ENCODE peak calls at places on chromosomes 1 and 21, in four cellular contexts. K is right atrium auricular region, L is nephron progenitor cell, Q is GM10248. S is an unnamed sample.

GRCh38 chr1:186681806-186682205 is 1.6 kb upstream of the PTGS2 start:
- DNase-seq in Q (no peak), K (no peak), L (no peak), S (no peak)

GRCh38 chr1:180167721-180168467 is 13.2 kb downstream of the QSOX1 start:
- DNase-seq in L (no peak), K (no peak), Q (no peak), S (no peak)

GRCh38 chr1:44819257-44819593 is 10.9 kb downstream of the BTBD19 start:
- DNase-seq in Q (no peak), L (no peak), K (no peak), S (no peak)

GRCh38 chr1:232627645-232628334 is 2.1 kb downstream of the SIPA1L2 start:
- DNase-seq in Q (no peak), L (no peak), K (no peak), S (no peak)

GRCh38 chr1:154666051-154666793 is 58.2 kb upstream of the ADAR start:
- DNase-seq in L (no peak), K (no peak), Q (no peak), S (no peak)

GRCh38 chr1:239308701-239309333 is 77.6 kb upstream of the CHRM3 start:
- DNase-seq in K (no peak), L (peak; percentile 60), Q (no peak), S (no peak)

GRCh38 chr1:221839321-221839720 is 97.4 kb upstream of the DUSP10 start:
- DNase-seq in K (no peak), L (no peak), Q (peak; percentile 29), S (no peak)

GRCh38 chr1:110440877-110441276 is 10.1 kb upstream of the PROK1 start:
- DNase-seq in Q (no peak), L (no peak), K (peak; percentile 78), S (peak; percentile 23)

GRCh38 chr1:53568540-53568939 is 109.3 kb downstream of the DMRTB1 start:
- DNase-seq in L (no peak), Q (no peak), K (no peak), S (no peak)

GRCh38 chr1:17201201-17202021 is 3.5 kb upstream of the PADI1 start:
- DNase-seq in Q (no peak), L (peak; percentile 18), K (no peak), S (no peak)

GRCh38 chr21:43824250-43824882 is 35.0 kb downstream of the RRP1 start:
- DNase-seq in K (no peak), Q (no peak), L (no peak), S (peak; percentile 61)

GRCh38 chr1:172906778-172907592 is 143.8 kb downstream of the TNFSF18 start:
- DNase-seq in K (no peak), Q (no peak), L (no peak), S (peak; percentile 94)

GRCh38 chr1:2351723-2352122 is 39.6 kb downstream of the MORN1 start:
- DNase-seq in L (no peak), K (no peak), Q (no peak), S (no peak)

GRCh38 chr1:212791261-212791675 is 309 bp downstream of the NSL1 start:
- DNase-seq in Q (no peak), L (no peak), K (no peak), S (peak; percentile 84)

GRCh38 chr1:212030936-212031528 is 4.3 kb downstream of the INTS7 start:
- DNase-seq in Q (no peak), K (no peak), L (no peak), S (peak; percentile 83)

GRCh38 chr21:41024341-41025056 is 143.5 kb upstream of the BACE2 start:
- DNase-seq in K (no peak), L (peak; percentile 30), Q (no peak), S (no peak)

GRCh38 chr1:23101101-23101827 is 67.4 kb downstream of the LUZP1 start:
- DNase-seq in Q (no peak), K (no peak), L (no peak), S (peak; percentile 29)

GRCh38 chr1:54803761-54804470 is 2.8 kb upstream of the TTC22 start:
- DNase-seq in L (no peak), Q (no peak), K (peak; percentile 66), S (peak; percentile 33)

GRCh38 chr1:195158091-195158490 is 1450.1 kb downstream of the KCNT2 start:
- DNase-seq in K (no peak), L (no peak), Q (no peak), S (no peak)

GRCh38 chr1:8347635-8348034 is 29.7 kb downstream of the SLC45A1 start:
- DNase-seq in K (no peak), L (no peak), Q (no peak), S (no peak)

GRCh38 chr1:164561007-164561406 is 2.0 kb downstream of the PBX1 start:
- DNase-seq in L (no peak), Q (no peak), K (no peak), S (no peak)

GRCh38 chr1:112618114-112618720 is 724 bp downstream of the ST7L start:
- DNase-seq in L (no peak), K (no peak), Q (peak; percentile 34), S (no peak)

GRCh38 chr1:117032661-117033060 is 27.5 kb upstream of the TTF2 start:
- DNase-seq in K (no peak), L (no peak), Q (no peak), S (no peak)

GRCh38 chr1:53046930-53047329 is 15.1 kb upstream of the PODN start:
- DNase-seq in K (no peak), Q (no peak), L (no peak), S (peak; percentile 51)

GRCh38 chr1:168362991-168363390 is 82.3 kb downstream of the TBX19 start:
- DNase-seq in Q (no peak), L (no peak), K (no peak), S (no peak)

GRCh38 chr1:214402583-214403216 is 121.7 kb downstream of the SMYD2 start:
- DNase-seq in K (no peak), L (no peak), Q (no peak), S (no peak)

GRCh38 chr1:197911857-197912696 is 5.1 kb upstream of the LHX9 start:
- DNase-seq in L (peak; percentile 33), Q (no peak), K (no peak), S (no peak)

GRCh38 chr21:17784604-17785402 is 34.4 kb downstream of the C21orf91 start:
- DNase-seq in K (no peak), L (no peak), Q (peak; percentile 37), S (no peak)

GRCh38 chr1:46689326-46689725 is 17.7 kb downstream of the TEX38 start:
- DNase-seq in Q (no peak), L (no peak), K (no peak), S (no peak)

GRCh38 chr21:36479415-36480402 is at the start of gene CLDN14:
- DNase-seq in L (no peak), K (no peak), Q (no peak), S (no peak)

GRCh38 chr1:62269439-62269838 is 49.8 kb downstream of the KANK4 start:
- DNase-seq in Q (no peak), L (no peak), K (no peak), S (no peak)

GRCh38 chr1:62274496-62274895 is 44.7 kb downstream of the KANK4 start:
- DNase-seq in L (no peak), K (no peak), Q (no peak), S (no peak)

GRCh38 chr1:62273953-62274352 is 45.3 kb downstream of the KANK4 start:
- DNase-seq in K (no peak), L (no peak), Q (no peak), S (no peak)

GRCh38 chr1:62271137-62271536 is 48.1 kb downstream of the KANK4 start:
- DNase-seq in K (no peak), Q (no peak), L (no peak), S (no peak)

DNA sequence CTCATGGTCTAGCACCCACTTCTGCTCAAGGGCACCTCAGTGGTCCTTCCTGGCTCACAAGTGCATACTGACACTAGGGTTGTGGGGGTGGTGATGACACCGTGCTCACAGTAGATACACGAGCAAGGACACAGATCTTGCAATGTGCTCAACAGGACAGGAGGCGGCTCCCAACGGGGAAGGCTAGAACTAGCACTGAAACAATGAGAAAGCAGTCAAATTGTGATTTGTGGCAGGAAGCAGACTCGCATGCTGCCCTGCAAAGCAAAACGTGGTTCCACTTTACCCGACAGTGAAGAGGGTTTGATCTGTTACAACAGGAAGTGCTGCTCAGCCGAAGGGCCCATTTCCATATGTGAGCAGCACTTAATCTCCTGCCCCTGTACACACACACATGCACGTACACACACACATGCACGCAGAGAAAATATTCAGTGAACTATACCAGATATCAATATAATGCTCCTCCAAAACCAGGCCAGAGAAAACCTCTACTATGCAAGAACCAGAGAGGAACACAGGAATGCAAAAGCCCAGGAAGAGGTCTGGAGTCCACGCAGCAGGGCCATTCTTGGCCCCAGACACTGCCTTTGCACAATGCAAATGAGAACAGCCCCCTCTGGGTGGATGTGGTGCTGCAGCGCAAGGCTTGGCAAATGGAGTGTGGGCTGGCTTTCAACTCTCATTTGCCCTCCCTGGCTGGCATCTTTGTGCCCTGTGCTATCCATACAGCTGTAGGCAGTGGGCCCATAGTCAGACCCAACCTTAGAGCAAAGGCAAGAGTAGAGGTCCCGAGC is 47.1 kb downstream of the KANK4 start:
- DNase-seq in L (no peak), Q (peak; percentile 46), K (no peak), S (peak; percentile 8)
- TF ChIP-seq CTCF in L (peak; percentile 9), Q (no peak), K (no peak), S (no peak)

DNA sequence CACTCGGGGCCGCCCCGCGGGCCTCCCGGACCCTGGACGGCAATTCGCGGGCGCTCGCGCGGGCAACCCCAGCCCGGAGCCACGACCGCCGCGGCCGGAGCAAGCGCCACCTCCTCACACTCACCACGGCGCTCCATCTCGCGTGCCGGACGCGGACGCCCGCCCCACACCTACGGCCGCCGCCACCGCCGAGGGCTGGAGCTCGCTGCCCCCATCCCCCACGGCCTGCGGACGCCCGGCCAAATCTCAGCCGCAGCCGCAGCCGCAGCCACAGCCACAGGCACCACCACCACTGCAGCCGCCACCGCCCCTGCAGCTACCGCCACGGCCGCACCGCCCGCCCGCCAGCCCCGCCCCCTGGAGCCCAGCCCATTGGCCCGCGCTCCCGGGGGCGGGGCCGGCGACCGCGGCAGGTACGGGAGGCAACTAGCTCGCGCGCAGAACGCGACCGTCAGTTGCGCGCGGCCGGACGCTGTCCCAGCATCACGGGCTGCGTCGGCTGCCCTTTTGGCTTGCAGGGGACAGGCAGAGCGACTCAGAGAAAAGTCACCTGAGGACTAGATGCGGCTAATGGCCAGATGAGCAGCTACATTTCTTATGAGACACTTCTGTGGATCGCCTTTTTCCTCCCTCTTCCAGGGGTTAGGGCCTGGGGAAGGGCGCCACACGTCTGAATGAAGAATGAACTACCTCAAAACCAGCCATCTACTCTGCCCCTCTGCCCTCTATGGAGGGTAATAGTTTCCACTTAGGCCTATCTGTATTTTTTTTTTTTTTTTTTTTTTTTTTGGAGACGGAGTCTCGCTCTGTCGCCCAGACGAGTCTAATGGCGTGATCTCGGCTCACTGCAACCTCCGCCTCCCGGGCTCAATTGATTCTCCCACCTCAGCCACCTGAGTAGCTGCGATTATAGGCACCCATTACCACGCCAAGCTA is at the start of gene ARHGAP29:
- DNase-seq in K (peak; percentile 77), L (peak; percentile 96), Q (peak; percentile 77), S (peak; percentile 58)
- TF ChIP-seq CTCF in K (no peak), L (no peak), Q (no peak), S (no peak)

GRCh38 chr1:85440584-85440983 is 24.4 kb downstream of the DDAH1 start:
- DNase-seq in K (no peak), Q (no peak), L (no peak), S (no peak)
- TF ChIP-seq CTCF in K (no peak), Q (no peak), L (no peak), S (no peak)

GRCh38 chr1:157984469-157984868 is 9.0 kb upstream of the KIRREL1 start:
- DNase-seq in Q (no peak), K (no peak), L (no peak), S (no peak)

GRCh38 chr1:157982111-157982510 is 11.3 kb upstream of the KIRREL1 start:
- DNase-seq in L (no peak), Q (no peak), K (no peak), S (no peak)

GRCh38 chr1:157983787-157984186 is 9.7 kb upstream of the KIRREL1 start:
- DNase-seq in L (no peak), Q (no peak), K (no peak), S (no peak)

GRCh38 chr1:157975216-157975615 is 18.2 kb upstream of the KIRREL1 start:
- DNase-seq in Q (no peak), L (no peak), K (no peak), S (no peak)

GRCh38 chr1:157978547-157979403 is 14.7 kb upstream of the KIRREL1 start:
- DNase-seq in K (no peak), Q (no peak), L (no peak), S (no peak)
- TF ChIP-seq CTCF in K (no peak), Q (no peak), L (no peak), S (no peak)

S was measured in HFFc6.